ENCODE peak calls at places on chromosomes 4 and X, in five cellular contexts. A is fibroblast of lung; C is keratinocyte; B is tibial artery; Y is naive thymus-derived CD4-positive, alpha-beta T cell. S is an unnamed sample. For H3K4me1, the result is how much of the 10 kb centered on the place peaks cover.

GRCh38 chr4:89283226-89283974 is 24.2 kb downstream of the GPRIN3 start:
- DNase-seq in A (peak), C (no peak), B (no peak), Y (peak), S (no peak)

GRCh38 chrX:153875391-153876111 is 10.4 kb downstream of the L1CAM start:
- DNase-seq in A (peak), C (no peak), B (peak), Y (peak), S (no peak)

GRCh38 chr4:29081230-29081955 is 1638.8 kb upstream of the PCDH7 start:
- DNase-seq in A (peak), C (no peak), B (no peak), Y (no peak), S (no peak)

GRCh38 chrX:72475952-72476668 is 96.5 kb downstream of the HDAC8 start:
- DNase-seq in A (no peak), C (no peak), B (no peak), Y (no peak), S (no peak)

GRCh38 chrX:106401965-106402559 is 209.7 kb upstream of the RADX start:
- DNase-seq in A (no peak), C (no peak), B (no peak), Y (no peak), S (no peak)

GRCh38 chr4:179307297-179308136 is 1865.3 kb upstream of the AGA start:
- DNase-seq in A (peak), C (no peak), B (no peak), Y (no peak), S (no peak)

GRCh38 chr4:111678466-111678865 is 466.8 kb upstream of the FAM241A start:
- DNase-seq in A (peak), C (no peak), B (no peak), Y (no peak), S (no peak)

GRCh38 chr4:28075557-28075956 is 1214.9 kb downstream of the STIM2 start:
- DNase-seq in A (peak), C (no peak), B (no peak), Y (no peak), S (no peak)

GRCh38 chrX:2756534-2756933 is 4.7 kb downstream of the XG start:
- DNase-seq in A (no peak), C (no peak), B (no peak), Y (no peak), S (no peak)

GRCh38 chrX:111095974-111096870 is at the start of gene PAK3:
- DNase-seq in A (peak), C (no peak), B (peak), Y (peak), S (no peak)

GRCh38 chrX:45322820-45323219 is 122.1 kb upstream of the DIPK2B start:
- DNase-seq in A (peak), C (no peak), B (no peak), Y (no peak), S (no peak)

GRCh38 chrX:116239944-116240391 is 69.4 kb downstream of the AGTR2 start:
- DNase-seq in A (peak), C (peak), B (no peak), Y (no peak), S (no peak)

GRCh38 chr4:165991325-165992180 is 118.5 kb downstream of the TLL1 start:
- DNase-seq in A (peak), C (no peak), B (no peak), Y (no peak), S (no peak)

GRCh38 chr4:76882630-76883029 is 15.3 kb downstream of the SOWAHB start:
- DNase-seq in A (no peak), C (no peak), B (no peak), Y (no peak), S (no peak)

GRCh38 chrX:18228069-18228468 is 7.4 kb upstream of the BEND2 start:
- DNase-seq in A (no peak), C (no peak), B (no peak), Y (no peak), S (no peak)

GRCh38 chr4:859496-859895 is 33.6 kb upstream of the CPLX1 start:
- DNase-seq in A (no peak), C (no peak), B (no peak), Y (no peak), S (no peak)

GRCh38 chr4:3801931-3802550 is 35.9 kb downstream of the ADRA2C start:
- DNase-seq in A (no peak), C (no peak), B (no peak), Y (no peak), S (no peak)

GRCh38 chrX:114841051-114841450 is 176.4 kb downstream of the IL13RA2 start:
- DNase-seq in A (no peak), C (no peak), B (no peak), Y (no peak), S (no peak)
- H3K27ac ChIP-seq in A (no peak), C (no peak), B (no peak), Y (no peak), S (no peak)

GRCh38 chr4:54783402-54784110 is 125.8 kb downstream of the KIT start:
- DNase-seq in A (peak), C (no peak), B (no peak), Y (no peak), S (no peak)
- H3K4me3 ChIP-seq in A (no peak), C (no peak), B (no peak), Y (no peak), S (no peak)

DNA sequence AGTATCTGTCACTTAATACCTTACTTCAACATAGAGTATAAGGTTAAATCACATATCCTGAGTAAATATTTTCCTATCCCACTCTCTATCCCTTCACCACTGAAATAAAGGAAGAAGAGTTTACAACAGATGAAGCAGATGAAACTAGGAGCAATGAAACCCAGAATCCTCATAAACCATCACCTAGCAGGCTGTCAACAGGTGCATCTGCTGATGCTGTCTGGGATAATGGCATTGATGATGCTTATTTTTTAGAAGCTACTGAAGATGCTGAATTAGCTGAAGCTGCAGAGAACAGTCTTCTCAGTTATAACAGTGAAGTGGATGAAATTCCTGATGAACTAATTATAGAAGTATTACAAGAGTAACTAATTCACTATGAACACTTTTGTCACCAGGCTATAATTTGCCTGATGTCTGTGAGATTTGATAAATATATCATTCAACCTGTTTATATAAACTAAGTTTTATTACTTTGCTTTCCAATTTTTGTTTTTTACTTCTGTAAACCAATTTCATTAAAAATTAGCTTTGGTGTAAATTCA is 39.4 kb downstream of the CENPU start:
- DNase-seq in A (no peak), C (no peak), B (no peak), Y (no peak), S (no peak)
- H3K4me1 ChIP-seq in A (under half), C (under half), B (under half), Y (under half), S (under half)

GRCh38 chrX:69503835-69504625 is at the start of gene NALF2:
- DNase-seq in A (peak), C (no peak), B (no peak), Y (peak), S (no peak)
- H3K27ac ChIP-seq in A (no peak), C (peak), B (no peak), Y (no peak), S (no peak)

GRCh38 chr4:157222764-157223145 is 2.2 kb downstream of the GRIA2 start:
- DNase-seq in A (no peak), C (no peak), B (no peak), Y (no peak), S (no peak)

GRCh38 chr4:157221426-157221894 is 932 bp downstream of the GRIA2 start:
- DNase-seq in A (no peak), C (no peak), B (no peak), Y (no peak), S (no peak)

GRCh38 chr4:157220026-157220881 is at the start of gene GRIA2:
- DNase-seq in A (peak), C (no peak), B (peak), Y (no peak), S (peak)

GRCh38 chr4:157223446-157223845 is 2.9 kb downstream of the GRIA2 start:
- DNase-seq in A (no peak), C (no peak), B (no peak), Y (no peak), S (no peak)

DNA sequence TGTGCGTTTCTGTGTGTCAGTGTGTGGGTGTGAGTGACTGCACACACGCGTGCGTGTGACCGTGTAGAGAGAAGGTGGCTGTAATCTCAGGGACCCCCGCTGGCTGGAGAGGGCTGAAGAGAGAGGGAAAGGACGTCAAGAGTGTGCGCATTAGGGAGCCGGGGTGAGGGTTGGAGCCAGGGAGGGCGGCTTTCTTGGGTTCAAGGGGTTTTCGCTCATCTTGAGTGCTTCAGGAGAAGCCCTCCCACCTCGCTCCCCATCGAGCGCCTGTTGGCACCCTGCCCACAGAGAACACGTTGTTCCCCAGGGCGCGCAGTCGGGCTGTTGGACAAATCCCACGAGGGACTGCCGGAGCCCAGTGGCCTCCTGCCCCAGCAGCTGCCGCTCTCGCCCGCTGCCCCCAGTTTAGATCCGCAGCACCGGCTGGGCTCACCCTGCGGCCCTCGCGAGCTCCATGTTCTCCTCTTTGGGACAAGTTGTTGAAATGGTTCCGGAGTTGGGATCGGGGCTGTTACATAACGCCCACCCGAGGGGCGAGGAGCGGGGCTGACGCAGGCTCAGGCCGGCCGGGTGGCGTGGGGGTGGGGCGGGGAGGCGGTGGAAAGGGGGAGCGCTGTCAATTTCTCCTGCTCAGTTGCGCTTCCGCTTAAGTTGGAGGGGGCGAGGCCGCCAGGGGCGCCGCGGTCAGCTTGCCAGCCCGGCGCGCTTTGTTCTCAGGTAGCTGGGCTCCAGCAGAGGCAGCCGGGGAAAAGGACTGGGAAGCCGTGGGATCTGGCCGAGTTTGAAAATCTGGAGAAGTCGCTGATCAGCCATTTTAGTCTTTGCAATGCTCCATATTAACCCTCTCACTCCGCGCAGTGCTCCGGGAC is 1.6 kb downstream of the GRIA2 start:
- DNase-seq in A (no peak), C (no peak), B (peak), Y (no peak), S (no peak)
- H3K4me3 ChIP-seq in A (peak), C (peak), B (peak), Y (no peak), S (no peak)

DNA sequence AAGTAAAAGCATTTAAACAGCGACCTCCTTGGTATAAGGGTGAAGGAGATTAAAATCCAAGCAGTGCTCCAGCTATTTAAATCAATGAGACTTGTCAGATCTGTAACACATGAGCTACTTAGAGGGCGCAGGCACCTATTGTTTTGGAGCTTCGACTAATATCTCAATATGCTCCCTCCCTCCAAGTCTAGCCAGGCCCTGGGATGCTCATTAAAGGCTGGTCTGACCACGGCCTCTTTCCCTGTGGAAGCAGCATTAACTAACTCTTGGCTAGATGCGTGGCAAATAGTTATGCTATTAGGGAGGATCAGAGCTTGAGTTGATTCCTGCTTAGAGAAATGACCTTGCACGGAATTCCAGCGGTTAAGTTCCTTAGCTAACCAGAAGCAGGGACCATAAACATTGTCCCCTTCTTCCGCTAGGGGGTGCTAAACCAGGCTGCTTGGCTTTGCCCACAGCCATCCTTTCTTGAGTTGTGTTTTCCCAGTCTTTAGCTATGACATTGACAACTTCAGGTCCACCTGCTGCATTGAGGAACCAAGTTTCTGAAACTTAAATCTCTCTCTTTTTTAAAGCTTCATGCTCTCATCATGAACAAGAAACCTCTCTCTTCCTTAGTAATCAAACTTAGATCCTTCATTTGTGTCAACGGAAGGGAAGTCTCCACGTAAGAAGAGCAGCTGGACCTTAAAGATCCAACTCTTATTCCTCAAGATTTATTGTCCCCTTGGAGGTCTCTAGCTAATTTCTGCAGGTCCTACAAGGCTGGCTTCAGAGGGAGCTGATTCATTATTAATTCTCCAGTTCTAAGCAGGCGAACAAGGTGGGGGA is 80.7 kb upstream of the IGFBP7 start:
- DNase-seq in A (peak), C (peak), B (no peak), Y (no peak), S (peak)
- H3K4me1 ChIP-seq in A (under half), C (under half), B (under half), Y (under half), S (under half)

GRCh38 chr4:62193726-62194125 is 993.6 kb downstream of the ADGRL3 start:
- DNase-seq in A (no peak), C (no peak), B (no peak), Y (no peak), S (no peak)

GRCh38 chr4:62191446-62191845 is 991.3 kb downstream of the ADGRL3 start:
- DNase-seq in A (no peak), C (no peak), B (no peak), Y (no peak), S (no peak)

GRCh38 chr4:62194342-62194741 is 994.2 kb downstream of the ADGRL3 start:
- DNase-seq in A (no peak), C (no peak), B (no peak), Y (no peak), S (no peak)

DNA sequence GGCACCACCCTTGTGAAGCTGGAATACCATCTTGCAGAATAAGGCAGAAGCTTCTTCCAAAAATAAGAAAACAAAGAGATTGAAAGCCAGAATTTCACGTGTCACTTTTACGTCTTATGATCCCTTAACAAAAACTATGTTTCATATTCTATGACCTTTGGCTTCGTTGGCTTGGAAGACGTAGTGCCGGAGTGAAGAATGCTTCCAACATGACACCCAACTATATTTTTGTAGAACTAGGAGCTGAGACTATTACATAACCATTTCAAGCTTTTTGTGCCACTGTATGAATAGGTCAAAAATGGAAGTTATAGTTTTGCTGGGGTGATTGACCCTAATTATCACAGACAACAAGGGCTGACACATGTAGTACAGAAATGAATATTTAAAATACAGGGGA is 996.2 kb downstream of the ADGRL3 start:
- DNase-seq in A (no peak), C (no peak), B (no peak), Y (no peak), S (no peak)
- H3K27ac ChIP-seq in A (no peak), C (no peak), B (no peak), Y (no peak), S (no peak)

DNA sequence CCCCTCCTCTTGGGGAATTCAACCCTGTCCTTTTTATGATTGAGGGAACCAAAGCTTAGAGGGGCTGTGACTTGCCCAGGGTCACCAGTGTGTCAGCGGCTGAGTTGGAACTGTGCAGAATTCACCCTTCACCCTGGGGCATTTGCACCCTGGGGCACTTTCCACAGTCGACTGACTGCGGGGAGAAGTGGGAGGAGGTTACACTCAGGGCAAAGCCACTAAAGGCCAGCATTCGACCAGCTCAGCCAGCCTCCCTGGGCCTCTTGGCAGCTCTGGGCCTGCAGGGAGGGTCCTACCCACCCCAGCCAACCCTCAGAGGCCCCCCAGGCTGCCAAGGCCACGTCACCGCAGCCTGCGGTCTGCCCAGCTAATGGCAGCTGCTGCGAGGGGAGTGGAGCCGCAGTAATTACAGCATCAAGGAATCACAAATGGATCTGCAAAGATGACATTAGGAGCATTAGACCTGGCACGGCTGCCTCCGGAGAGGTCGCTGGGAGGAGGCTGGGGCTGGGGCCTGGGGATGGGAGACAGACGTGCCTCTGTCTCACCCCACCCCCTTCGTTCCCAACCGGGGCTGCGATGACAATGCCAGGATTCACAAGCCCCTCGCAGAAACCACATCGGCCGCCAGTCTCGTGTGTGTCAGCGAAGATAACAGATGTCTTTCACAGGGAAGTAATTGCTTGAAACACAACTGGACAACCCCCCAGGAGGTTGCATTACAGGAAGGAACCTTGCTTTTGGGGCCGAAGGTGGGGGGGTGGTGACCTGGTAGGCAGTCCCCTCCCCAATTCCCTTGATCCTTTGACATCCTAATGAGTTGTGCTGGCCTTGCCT is 367.7 kb downstream of the BCOR start:
- DNase-seq in A (no peak), C (no peak), B (peak), Y (no peak), S (peak)
- H3K4me3 ChIP-seq in A (no peak), C (no peak), B (no peak), Y (no peak), S (peak)